ENCODE peak calls at places on chromosomes 16 and 17, in seven cellular contexts. Z, T, O, D, U, Y and K are unnamed samples.

GRCh38 chr17:63039342-63039741 is 73.3 kb downstream of the TANC2 start:
- DNase-seq in Z (no peak), T (no peak), O (no peak), D (no peak), U (no peak), Y (no peak), K (no peak)

GRCh38 chr17:74814453-74814852 is 38.3 kb upstream of the NAT9 start:
- DNase-seq in Z (no peak), T (no peak), O (no peak), D (no peak), U (no peak), Y (no peak), K (no peak)

GRCh38 chr17:56834380-56835258 is 668 bp downstream of the DGKE start:
- DNase-seq in Z (peak; percentile 74), T (peak; percentile 76), O (no peak), D (no peak), U (peak; percentile 76), Y (no peak), K (peak; percentile 76)

GRCh38 chr17:40311575-40311974 is 2.6 kb downstream of the RARA start:
- DNase-seq in Z (peak; percentile 67), T (peak; percentile 87), O (no peak), D (no peak), U (peak; percentile 79), Y (peak; percentile 70), K (peak; percentile 56)

GRCh38 chr16:68128577-68129305 is 43.6 kb downstream of the NFATC3 start:
- DNase-seq in Z (no peak), T (no peak), O (no peak), D (no peak), U (no peak), Y (no peak), K (no peak)

GRCh38 chr16:8931864-8932263 is 31.8 kb downstream of the USP7 start:
- DNase-seq in Z (no peak), T (no peak), O (no peak), D (no peak), U (no peak), Y (peak; percentile 74), K (peak; percentile 31)

GRCh38 chr17:28763137-28763799 is 19.5 kb downstream of the TRAF4 start:
- DNase-seq in Z (no peak), T (no peak), O (no peak), D (no peak), U (peak; percentile 13), Y (no peak), K (peak; percentile 29)

GRCh38 chr16:50261707-50262235 is 4.6 kb upstream of the ADCY7 start:
- DNase-seq in Z (peak; percentile 12), T (peak; percentile 61), O (no peak), D (no peak), U (no peak), Y (no peak), K (peak; percentile 33)

GRCh38 chr17:27526603-27527002 is 70.4 kb downstream of the KSR1 start:
- DNase-seq in Z (peak; percentile 57), T (peak; percentile 71), O (no peak), D (no peak), U (no peak), Y (peak; percentile 63), K (peak; percentile 45)

GRCh38 chr16:85141491-85142128 is 29.3 kb upstream of the CIBAR2 start:
- DNase-seq in Z (no peak), T (no peak), O (no peak), D (no peak), U (no peak), Y (no peak), K (no peak)

GRCh38 chr17:50155115-50155819 is 4.8 kb upstream of the PPP1R9B start:
- DNase-seq in Z (no peak), T (no peak), O (no peak), D (no peak), U (no peak), Y (peak; percentile 66), K (no peak)

GRCh38 chr17:82882715-82883446 is 43.1 kb upstream of the ZNF750 start:
- DNase-seq in Z (no peak), T (no peak), O (no peak), D (no peak), U (no peak), Y (no peak), K (no peak)

GRCh38 chr17:79801156-79802038 is 4.5 kb upstream of the CBX8 start:
- DNase-seq in Z (no peak), T (no peak), O (peak; percentile 79), D (no peak), U (no peak), Y (no peak), K (peak; percentile 64)

DNA sequence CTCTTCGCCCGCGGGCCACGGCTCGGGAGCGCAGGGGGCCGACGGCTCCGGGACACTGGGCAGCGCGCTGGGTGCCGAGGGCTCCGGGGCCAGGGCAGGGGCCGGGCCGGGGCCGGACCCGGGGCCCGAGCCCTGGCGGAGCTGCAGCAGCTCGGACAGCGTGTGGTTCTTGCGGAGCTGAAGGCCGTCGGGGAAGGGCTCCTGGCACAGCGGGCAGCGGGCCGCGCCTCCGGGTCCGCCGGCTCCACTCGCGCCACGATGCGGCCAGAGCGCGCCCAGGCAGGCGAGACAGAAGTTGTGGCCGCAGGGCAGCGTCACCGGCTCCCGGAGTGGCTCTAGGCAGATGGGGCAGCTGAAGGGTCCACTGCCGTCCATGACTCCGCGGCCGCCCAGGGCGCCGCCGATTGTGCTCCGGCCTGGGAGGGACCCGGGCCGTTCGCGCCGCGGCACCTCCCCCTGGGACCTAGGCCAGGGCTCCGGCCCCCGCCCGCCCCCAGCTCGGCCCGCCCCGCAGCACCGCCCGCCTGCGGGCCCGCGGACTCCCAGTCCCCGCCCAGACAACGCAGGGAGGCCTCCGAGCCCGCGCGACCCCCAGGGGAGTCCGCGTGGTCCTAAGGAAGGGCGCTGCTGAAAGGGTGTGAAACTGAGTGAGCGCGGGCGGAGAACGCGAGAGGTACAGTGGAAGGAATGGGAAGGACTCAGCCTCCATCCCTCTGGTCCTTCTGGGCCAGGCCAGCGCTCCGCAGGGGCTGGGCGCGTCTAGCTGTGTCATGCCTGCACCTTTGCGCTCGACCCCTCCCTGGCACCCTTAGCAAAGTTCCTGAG is at the start of gene TRIM47:
- DNase-seq in Z (peak; percentile 81), T (peak; percentile 91), O (peak; percentile 77), D (no peak), U (peak; percentile 86), Y (peak; percentile 87), K (peak; percentile 21)
- TF ChIP-seq POLR2A in Z (peak; percentile 73), T (peak; percentile 78), O (peak; percentile 76), D (peak; percentile 86), U (no peak), Y (peak; percentile 53), K (peak; percentile 5)

DNA sequence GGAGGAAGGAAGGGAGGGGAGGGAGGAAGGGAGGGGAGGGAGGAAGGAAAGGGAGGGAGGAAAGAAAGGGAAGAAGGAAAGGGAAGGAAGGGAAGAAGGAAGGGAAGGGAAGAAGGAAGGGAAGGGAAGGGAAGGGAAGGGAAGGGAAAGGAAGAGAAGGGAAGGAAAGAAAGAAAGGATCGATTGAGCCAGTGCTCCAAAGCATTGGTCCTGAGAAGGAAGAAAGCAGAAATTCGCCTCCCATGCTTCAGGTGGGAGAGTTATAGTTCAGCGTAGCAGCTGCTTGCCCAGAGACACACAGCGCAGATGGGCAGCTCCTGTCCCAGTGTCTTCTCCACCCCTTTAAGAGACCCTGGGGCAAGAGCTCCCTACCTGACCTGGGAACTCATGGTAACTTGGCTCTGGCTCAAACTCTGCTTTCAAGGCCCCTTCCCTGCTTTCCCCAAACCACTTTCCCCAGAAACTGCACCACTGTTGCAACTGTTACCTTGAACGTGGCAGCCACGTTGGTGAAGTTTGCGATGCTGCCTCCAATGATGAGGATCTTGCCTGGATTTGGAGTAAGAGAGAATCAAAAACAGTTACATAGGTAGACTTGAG is 14.4 kb downstream of the ACLY start:
- DNase-seq in Z (no peak), T (no peak), O (no peak), D (no peak), U (no peak), Y (no peak), K (no peak)
- TF ChIP-seq POLR2A in Z (no peak), T (no peak), O (no peak), D (no peak), U (no peak), Y (no peak), K (no peak)

DNA sequence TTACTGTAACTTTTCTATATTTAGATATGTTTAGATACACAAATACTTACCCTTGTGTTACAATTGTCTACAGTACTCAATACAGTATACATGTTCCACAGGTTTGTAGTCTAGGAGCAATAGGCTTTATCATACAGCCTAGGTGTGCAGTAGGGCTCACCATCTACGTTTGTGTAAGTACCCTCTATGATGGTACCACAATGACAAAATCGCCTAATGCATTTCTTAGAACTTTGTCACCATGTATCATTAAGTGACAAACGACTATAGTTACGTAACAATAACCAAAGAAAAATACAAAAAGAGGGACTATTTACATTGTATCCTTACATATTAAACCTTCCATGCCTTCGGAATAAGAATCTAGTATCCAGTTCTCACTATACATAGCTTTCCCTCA is 8.0 kb downstream of the STAT5B start:
- DNase-seq in Z (no peak), T (no peak), O (no peak), D (no peak), U (no peak), Y (no peak), K (no peak)
- TF ChIP-seq POLR2A in Z (no peak), T (no peak), O (no peak), D (no peak), U (no peak), Y (no peak), K (no peak)

DNA sequence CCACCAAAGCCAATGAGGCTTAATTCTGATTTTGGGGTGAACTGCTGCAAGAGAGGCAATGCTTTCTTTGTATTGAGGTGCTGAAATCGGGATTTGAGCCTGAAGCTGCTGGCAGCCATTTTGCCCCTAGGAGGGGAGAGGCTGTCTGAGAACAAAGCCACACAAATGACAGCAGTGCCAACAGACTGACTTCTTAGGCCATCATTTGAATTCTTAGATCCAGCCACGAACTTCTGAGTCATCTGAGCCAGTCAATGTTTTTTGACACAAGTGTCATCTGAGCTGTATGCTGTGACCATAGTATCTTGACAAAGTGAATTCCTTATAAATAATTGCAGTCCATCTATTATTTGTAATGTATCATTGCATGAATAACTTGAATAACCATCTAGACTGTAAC is 29.0 kb downstream of the HYDIN start:
- DNase-seq in Z (no peak), T (no peak), O (no peak), D (no peak), U (no peak), Y (no peak), K (no peak)
- TF ChIP-seq POLR2A in Z (no peak), T (no peak), O (no peak), D (no peak), U (no peak), Y (no peak), K (no peak)

GRCh38 chr17:81309140-81309858 is 14.2 kb upstream of the SLC38A10 start:
- DNase-seq in Z (peak; percentile 95), T (peak; percentile 95), O (peak; percentile 92), D (peak; percentile 98), U (peak; percentile 97), Y (no peak), K (peak; percentile 43)
- TF ChIP-seq POLR2A in Z (peak; percentile 65), T (no peak), O (peak; percentile 21), D (no peak), U (no peak), Y (no peak), K (peak; percentile 47)

GRCh38 chr17:45801386-45801785 is 17.3 kb downstream of the CRHR1 start:
- DNase-seq in Z (no peak), T (no peak), O (no peak), D (no peak), U (no peak), Y (no peak), K (no peak)
- TF ChIP-seq POLR2A in Z (no peak), T (no peak), O (no peak), D (no peak), U (no peak), Y (no peak), K (no peak)